ENCODE peak calls at places on chromosomes 2 and 18, in five cellular contexts. B, I, T, N and Q are unnamed samples.

GRCh38 chr18:23862071-23862470 is 152.5 kb upstream of the TTC39C start:
- DNase-seq in B (no peak), I (no peak), T (no peak), N (peak), Q (no peak)

GRCh38 chr2:101197215-101197745 is 46.1 kb upstream of the TBC1D8 start:
- DNase-seq in B (no peak), I (no peak), T (no peak), N (no peak), Q (no peak)

GRCh38 chr2:237895544-237896506 is 36.4 kb downstream of the RAMP1 start:
- DNase-seq in B (peak), I (peak), T (no peak), N (no peak), Q (peak)

GRCh38 chr18:29651121-29651675 is 1391.3 kb downstream of the DSC3 start:
- DNase-seq in B (no peak), I (no peak), T (no peak), N (peak), Q (no peak)

GRCh38 chr2:181877181-181877664 is 14.3 kb upstream of the ITPRID2 start:
- DNase-seq in B (no peak), I (no peak), T (no peak), N (no peak), Q (no peak)

GRCh38 chr18:76615065-76615733 is 120.2 kb upstream of the ZNF516 start:
- DNase-seq in B (no peak), I (no peak), T (no peak), N (no peak), Q (no peak)

GRCh38 chr18:10519999-10520935 is 5.6 kb upstream of the NAPG start:
- DNase-seq in B (peak), I (peak), T (peak), N (peak), Q (no peak)

GRCh38 chr18:46377557-46377956 is 273.4 kb downstream of the HAUS1 start:
- DNase-seq in B (no peak), I (no peak), T (no peak), N (no peak), Q (no peak)

GRCh38 chr2:168522446-168522845 is 66.4 kb downstream of the CERS6 start:
- DNase-seq in B (no peak), I (no peak), T (no peak), N (no peak), Q (no peak)

GRCh38 chr2:167264380-167264779 is 376.1 kb downstream of the XIRP2 start:
- DNase-seq in B (no peak), I (peak), T (no peak), N (peak), Q (no peak)
- TF ChIP-seq CTCF in B (no peak), I (peak), T (no peak), N (peak), Q (peak)

GRCh38 chr18:1914489-1914888 is 656.8 kb downstream of the METTL4 start:
- DNase-seq in B (no peak), I (no peak), T (no peak), N (peak), Q (no peak)
- TF ChIP-seq CTCF in B (no peak), I (no peak), T (no peak), N (peak), Q (peak)

GRCh38 chr18:13103366-13103765 is 112.2 kb downstream of the CEP192 start:
- DNase-seq in B (no peak), I (no peak), T (no peak), N (peak), Q (no peak)
- TF ChIP-seq CTCF in B (peak), I (no peak), T (no peak), N (peak), Q (peak)

DNA sequence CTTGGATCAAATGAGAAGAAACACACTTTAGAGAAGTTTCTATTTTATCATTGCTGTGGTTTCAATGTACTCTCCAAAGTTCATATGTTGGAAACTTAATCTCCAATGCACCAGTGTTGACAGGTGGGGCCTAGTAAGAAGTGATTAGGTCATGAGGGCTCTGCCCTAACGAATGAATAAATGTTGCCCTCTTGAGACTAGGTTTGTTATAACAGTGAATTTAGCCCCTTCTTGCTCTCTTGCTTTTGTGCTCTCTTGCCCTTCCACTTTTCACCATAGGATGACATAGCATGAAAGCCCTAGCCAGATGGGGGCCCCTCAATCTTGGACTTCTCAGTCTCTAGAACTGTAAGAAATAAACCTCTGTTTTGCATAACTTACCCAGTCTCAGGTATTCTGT is 664.8 kb downstream of the DCC start:
- DNase-seq in B (no peak), I (no peak), T (no peak), N (no peak), Q (no peak)
- TF ChIP-seq CTCF in B (no peak), I (no peak), T (no peak), N (no peak), Q (no peak)

GRCh38 chr2:23624915-23625314 is 239.9 kb downstream of the KLHL29 start:
- DNase-seq in B (no peak), I (no peak), T (no peak), N (no peak), Q (peak)

GRCh38 chr2:23622466-23622865 is 237.5 kb downstream of the KLHL29 start:
- DNase-seq in B (no peak), I (no peak), T (no peak), N (no peak), Q (peak)

GRCh38 chr2:23625726-23626125 is 240.7 kb downstream of the KLHL29 start:
- DNase-seq in B (no peak), I (no peak), T (no peak), N (no peak), Q (peak)

GRCh38 chr2:23622966-23623665 is 238.1 kb downstream of the KLHL29 start:
- DNase-seq in B (no peak), I (no peak), T (no peak), N (no peak), Q (peak)

DNA sequence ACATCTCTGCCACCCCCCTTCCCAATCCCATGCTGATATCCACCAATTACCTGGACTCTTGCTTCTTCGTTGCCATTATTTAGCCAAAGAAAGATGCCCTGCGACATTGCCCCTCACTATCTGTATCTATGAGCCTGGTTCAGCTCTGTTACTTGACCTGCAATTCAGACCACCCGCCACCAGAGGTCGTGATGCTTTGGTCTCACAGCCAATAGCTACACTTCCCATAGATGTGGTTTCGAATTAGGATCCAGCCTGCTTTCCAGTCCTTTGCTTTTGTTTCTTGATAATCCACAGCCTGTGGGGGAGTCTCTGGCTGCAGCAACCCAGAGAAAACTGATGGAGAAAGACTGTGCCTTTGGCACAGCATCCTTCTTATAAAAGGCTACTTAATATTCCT is 239.4 kb downstream of the KLHL29 start:
- DNase-seq in B (no peak), I (no peak), T (no peak), N (peak), Q (no peak)
- TF ChIP-seq CTCF in B (peak), I (peak), T (no peak), N (peak), Q (peak)

DNA sequence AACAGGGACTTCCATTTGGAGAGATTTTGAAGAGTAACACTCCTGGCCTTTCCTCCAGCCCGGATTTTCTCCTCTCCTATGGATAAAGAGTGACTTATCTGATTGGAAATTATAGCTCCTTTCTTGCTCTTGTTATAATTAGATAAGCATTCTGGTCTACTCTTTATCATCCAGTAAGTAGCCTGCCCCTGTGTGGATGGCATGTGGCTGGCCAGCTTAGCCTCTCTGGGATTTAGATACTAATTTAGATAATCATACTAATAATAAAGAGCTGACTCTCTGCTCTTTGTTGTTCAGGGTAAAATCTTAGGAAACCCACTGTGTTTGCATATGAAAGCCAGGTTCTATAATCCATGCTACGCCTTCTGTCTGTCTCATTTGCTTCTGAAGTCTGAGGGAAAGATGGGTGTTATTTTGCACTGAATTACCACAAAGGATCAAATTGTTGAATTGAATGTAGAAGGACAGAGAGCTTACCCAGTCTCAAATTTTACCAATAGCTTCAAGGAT is 438.8 kb downstream of the SPAG16 start:
- DNase-seq in B (no peak), I (no peak), T (no peak), N (no peak), Q (no peak)
- TF ChIP-seq CTCF in B (no peak), I (no peak), T (no peak), N (no peak), Q (no peak)

GRCh38 chr2:179191110-179191509 is 73.5 kb downstream of the SESTD1 start:
- DNase-seq in B (no peak), I (no peak), T (no peak), N (no peak), Q (no peak)

GRCh38 chr2:179195146-179195545 is 69.5 kb downstream of the SESTD1 start:
- DNase-seq in B (no peak), I (no peak), T (no peak), N (no peak), Q (no peak)

GRCh38 chr2:179193759-179194394 is 70.8 kb downstream of the SESTD1 start:
- DNase-seq in B (no peak), I (no peak), T (no peak), N (no peak), Q (no peak)
- TF ChIP-seq CTCF in B (no peak), I (no peak), T (no peak), N (no peak), Q (no peak)

GRCh38 chr2:186610785-186611184 is 20.9 kb downstream of the ITGAV start:
- DNase-seq in B (no peak), I (no peak), T (no peak), N (no peak), Q (no peak)

GRCh38 chr2:186607660-186608324 is 17.9 kb downstream of the ITGAV start:
- DNase-seq in B (no peak), I (no peak), T (no peak), N (no peak), Q (no peak)

GRCh38 chr2:186614373-186614772 is 24.5 kb downstream of the ITGAV start:
- DNase-seq in B (no peak), I (no peak), T (no peak), N (no peak), Q (no peak)

GRCh38 chr2:186612555-186613440 is 22.9 kb downstream of the ITGAV start:
- DNase-seq in B (no peak), I (no peak), T (no peak), N (no peak), Q (no peak)

GRCh38 chr2:186611526-186611925 is 21.7 kb downstream of the ITGAV start:
- DNase-seq in B (no peak), I (no peak), T (no peak), N (no peak), Q (no peak)
- TF ChIP-seq CTCF in B (no peak), I (no peak), T (no peak), N (no peak), Q (no peak)

GRCh38 chr18:80247403-80247916 is at the start of gene PARD6G:
- DNase-seq in B (peak), I (peak), T (peak), N (peak), Q (no peak)
- TF ChIP-seq CTCF in B (no peak), I (peak), T (no peak), N (peak), Q (peak)